ENCODE peak calls at places on chromosomes 11 and 22, in six cellular contexts. P is H1, S is GM12891, Q is HepG2, Y is K562, W is GM12878. J is an unnamed sample.

GRCh38 chr11:128469220-128469619 is 118.1 kb downstream of the ETS1 start:
- DNase-seq in P (no peak), S (no peak), Q (no peak), Y (no peak), W (peak; percentile 77), J (peak; percentile 41)

GRCh38 chr11:7020183-7020917 is at the start of the genes NLRP14 and ZNF214:
- DNase-seq in P (peak; percentile 80), S (no peak), Q (peak; percentile 90), Y (peak; percentile 66), W (no peak), J (no peak)

GRCh38 chr11:109275931-109276330 is 146.1 kb upstream of the C11orf87 start:
- DNase-seq in P (no peak), S (no peak), Q (no peak), Y (no peak), W (no peak), J (no peak)

GRCh38 chr11:9060700-9061111 is 30.7 kb downstream of the SCUBE2 start:
- DNase-seq in P (no peak), S (peak; percentile 56), Q (peak; percentile 23), Y (peak; percentile 47), W (peak; percentile 97), J (peak; percentile 62)

GRCh38 chr22:39967996-39968968 is 8.1 kb downstream of the TMA7B start:
- DNase-seq in P (no peak), S (no peak), Q (no peak), Y (no peak), W (no peak), J (no peak)

GRCh38 chr11:64357904-64358535 is 942 bp upstream of the RPS6KA4 start:
- DNase-seq in P (no peak), S (peak; percentile 19), Q (peak; percentile 20), Y (peak; percentile 89), W (no peak), J (peak; percentile 27)

GRCh38 chr22:37259540-37260029 is 15.5 kb upstream of the RAC2 start:
- DNase-seq in P (no peak), S (no peak), Q (no peak), Y (peak; percentile 68), W (no peak), J (no peak)

GRCh38 chr11:85423331-85423730 is 203.8 kb downstream of the DLG2 start:
- DNase-seq in P (no peak), S (no peak), Q (no peak), Y (no peak), W (no peak), J (no peak)

GRCh38 chr22:41526802-41527799 is 17.2 kb downstream of the POLR3H start:
- DNase-seq in P (no peak), S (peak; percentile 81), Q (no peak), Y (peak; percentile 61), W (no peak), J (peak; percentile 83)

GRCh38 chr11:70717961-70718595 is 319.7 kb downstream of the CTTN start:
- DNase-seq in P (no peak), S (no peak), Q (no peak), Y (no peak), W (no peak), J (no peak)

GRCh38 chr11:124757320-124757719 is 4.8 kb downstream of the ESAM start:
- DNase-seq in P (no peak), S (no peak), Q (no peak), Y (no peak), W (no peak), J (no peak)

GRCh38 chr22:40641269-40641668 is 4.8 kb upstream of the MRTFA start:
- DNase-seq in P (no peak), S (no peak), Q (no peak), Y (peak; percentile 76), W (no peak), J (no peak)

GRCh38 chr11:130849215-130849568 is 67.1 kb downstream of the SNX19 start:
- DNase-seq in P (no peak), S (no peak), Q (no peak), Y (no peak), W (no peak), J (no peak)

GRCh38 chr11:118791961-118792578 is 1.1 kb upstream of the DDX6 start:
- DNase-seq in P (no peak), S (peak; percentile 17), Q (no peak), Y (peak; percentile 31), W (no peak), J (peak; percentile 23)

GRCh38 chr22:17580461-17581031 is 17.2 kb downstream of the SLC25A18 start:
- DNase-seq in P (no peak), S (no peak), Q (peak; percentile 41), Y (no peak), W (no peak), J (no peak)
- TF ChIP-seq POLR2A in P (no peak), S (no peak), Q (no peak), Y (no peak), W (no peak), J (no peak)

DNA sequence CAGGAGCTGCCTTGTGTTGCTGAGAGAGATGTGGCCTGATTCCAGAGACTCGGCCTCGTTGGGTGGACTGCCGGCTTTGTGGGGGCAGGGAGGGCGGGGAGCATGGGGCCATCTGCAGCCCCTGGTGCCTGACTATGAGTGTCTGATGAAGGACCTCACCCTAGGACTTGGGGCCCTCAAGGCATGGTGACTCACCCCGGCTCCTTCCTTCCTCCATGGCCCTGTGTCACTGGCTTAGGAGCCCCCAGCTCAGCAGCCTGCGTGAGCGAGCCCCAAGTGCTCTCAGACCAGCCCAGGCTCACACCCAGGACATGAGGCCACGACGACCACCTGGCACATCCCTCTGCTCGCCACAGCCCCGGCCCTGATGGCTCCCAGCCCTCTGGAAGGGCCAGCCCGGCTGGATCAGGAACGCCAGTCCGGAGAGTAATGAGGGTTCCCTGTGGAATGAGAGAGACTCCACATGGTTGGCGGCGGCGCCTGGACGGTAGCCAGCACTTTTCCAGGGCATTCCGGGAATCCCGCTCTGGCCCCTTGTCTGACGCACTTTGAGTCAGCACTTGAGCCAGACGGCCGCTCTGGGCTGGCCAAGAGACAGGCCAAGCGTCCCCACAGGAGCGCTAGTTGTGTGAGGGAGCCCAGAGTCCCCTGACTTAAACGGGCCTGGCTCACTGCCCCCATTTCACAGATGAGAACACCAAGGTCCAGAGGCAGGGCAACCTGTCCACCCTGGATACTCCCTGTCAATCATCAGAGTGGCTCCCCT is 50.6 kb upstream of the SHISAL1 start:
- DNase-seq in P (no peak), S (no peak), Q (peak; percentile 14), Y (no peak), W (no peak), J (no peak)
- TF ChIP-seq TAF1 in P (no peak), S (no peak), Q (no peak), Y (no peak), W (no peak), J (no peak)

DNA sequence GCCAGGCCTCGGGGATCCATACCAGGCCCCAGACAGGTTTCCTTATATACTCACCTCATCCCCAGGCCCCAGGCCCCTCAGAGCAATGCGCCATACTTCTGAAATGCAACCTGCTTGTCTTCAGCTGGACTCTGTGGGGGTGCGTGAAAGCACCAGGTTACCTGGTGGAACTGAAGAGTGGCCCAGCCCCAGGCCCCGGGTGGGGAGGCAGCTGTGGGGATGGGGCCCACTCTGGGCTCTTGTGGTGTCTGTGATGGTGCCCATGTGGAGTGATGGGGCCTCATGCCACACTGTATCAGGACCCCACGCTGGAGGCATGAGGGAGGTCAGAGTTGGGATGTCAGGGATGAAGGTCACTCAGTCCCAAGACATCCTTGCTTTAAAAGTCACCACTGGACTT is 999.0 kb downstream of the BRD1 start:
- DNase-seq in P (no peak), S (no peak), Q (no peak), Y (no peak), W (no peak), J (no peak)
- TF ChIP-seq POLR2A in P (no peak), S (no peak), Q (no peak), Y (no peak), W (no peak), J (no peak)

GRCh38 chr11:75773595-75774353 is 5.2 kb downstream of the DGAT2 start:
- DNase-seq in P (no peak), S (peak; percentile 77), Q (no peak), Y (peak; percentile 22), W (peak; percentile 92), J (peak; percentile 75)
- TF ChIP-seq TAF1 in P (no peak), S (no peak), Q (no peak), Y (no peak), W (no peak), J (no peak)

DNA sequence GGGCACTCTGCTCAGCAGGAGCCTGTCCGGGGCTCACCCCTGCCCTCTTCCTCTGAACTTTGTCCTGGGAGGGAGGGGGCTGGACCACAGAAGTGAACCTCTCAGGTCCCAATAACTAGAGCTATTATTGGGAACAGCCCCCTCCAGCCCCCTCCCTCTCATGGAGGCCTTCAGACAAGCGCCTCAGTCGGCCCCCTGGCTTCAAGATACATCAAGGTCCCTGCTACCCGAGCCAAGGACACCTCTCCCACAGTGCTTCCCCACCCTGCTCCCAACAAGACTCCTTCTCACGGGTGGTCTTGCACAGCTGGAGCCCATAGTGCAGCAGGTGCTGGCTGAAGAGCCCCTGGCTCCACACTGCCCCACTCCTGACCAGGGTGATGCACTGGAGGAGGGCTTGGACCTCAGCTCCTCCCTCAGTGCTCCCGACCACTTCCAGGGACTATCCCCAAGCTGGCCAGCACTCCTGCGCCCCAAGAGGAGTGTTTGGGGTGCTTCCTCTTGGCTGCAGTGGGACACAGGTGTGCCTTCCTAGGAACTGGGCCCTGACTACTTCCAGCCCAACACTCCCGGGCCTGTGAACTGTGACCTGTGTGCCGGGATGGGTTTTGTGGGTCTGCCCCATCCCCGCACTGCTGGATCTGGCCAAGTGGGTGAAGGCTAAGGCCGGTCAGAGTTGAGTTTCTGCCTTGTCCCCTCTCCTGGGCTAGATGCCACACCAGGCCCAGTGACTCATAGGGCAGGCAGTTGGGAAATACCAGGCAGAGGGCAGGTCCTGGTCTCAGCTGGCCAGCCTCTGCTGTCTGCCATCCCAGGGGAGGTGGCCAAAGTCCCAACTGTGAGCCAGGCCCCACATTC is 2.2 kb downstream of the PNPLA2 start:
- DNase-seq in P (no peak), S (no peak), Q (peak; percentile 70), Y (no peak), W (no peak), J (no peak)
- TF ChIP-seq POLR2A in P (no peak), S (no peak), Q (no peak), Y (no peak), W (no peak), J (no peak)

GRCh38 chr11:31509017-31509411 is 408 bp downstream of the IMMP1L start:
- DNase-seq in P (no peak), S (no peak), Q (peak; percentile 6), Y (peak; percentile 34), W (no peak), J (no peak)
- TF ChIP-seq TAF1 in P (no peak), S (no peak), Q (no peak), Y (no peak), W (no peak), J (no peak)

DNA sequence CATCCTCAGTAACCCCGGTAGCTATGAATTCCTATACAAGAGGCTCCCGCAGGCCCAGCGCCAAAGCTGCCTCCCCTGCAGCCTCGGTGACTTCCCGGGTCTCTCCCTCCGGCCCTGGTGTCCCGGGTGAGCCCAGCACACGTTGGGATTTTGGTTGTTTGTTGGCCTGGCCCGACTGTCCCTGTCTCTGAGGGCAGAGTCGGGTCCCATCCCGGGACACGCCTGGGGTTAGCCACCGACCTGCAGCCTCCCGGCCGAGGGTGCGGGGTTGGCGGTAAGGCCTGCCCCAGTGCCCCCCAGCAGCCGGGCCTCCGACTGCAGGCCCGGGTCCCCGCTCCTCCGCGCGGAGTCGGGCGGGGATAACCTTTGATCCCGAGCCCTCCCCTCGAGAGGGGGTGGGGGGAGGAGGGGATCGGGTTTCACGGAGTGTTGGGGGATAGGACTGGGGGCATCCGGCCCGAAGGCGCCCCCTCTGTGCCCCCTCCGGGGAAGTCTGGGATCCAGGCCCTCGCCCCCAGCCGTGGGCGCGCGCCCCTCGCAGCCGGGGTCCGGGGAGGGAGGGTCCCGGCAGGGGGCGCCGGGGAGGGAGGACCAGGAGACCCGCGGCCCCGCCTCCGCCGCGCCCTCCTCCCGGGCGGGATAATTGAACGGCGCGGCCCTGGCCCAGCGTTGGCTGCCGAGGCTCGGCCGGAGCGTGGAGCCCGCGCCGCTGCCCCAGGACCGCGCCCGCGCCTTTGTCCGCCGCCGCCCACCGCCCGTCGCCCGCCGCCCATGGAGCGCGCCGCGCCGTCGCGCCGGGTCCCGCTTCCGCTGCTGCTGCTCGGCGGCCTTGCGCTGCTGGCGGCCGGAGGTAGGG is at the start of gene FBLN1:
- DNase-seq in P (no peak), S (no peak), Q (peak; percentile 71), Y (no peak), W (no peak), J (no peak)
- TF ChIP-seq POLR2A in P (peak; percentile 21), S (no peak), Q (peak; percentile 83), Y (no peak), W (no peak), J (no peak)

J was measured in GM12892.